ENCODE peak calls at places on chromosomes 12 and 14, in seven cellular contexts. O, J, P, H, T, R and C are unnamed samples.
A peak's percentile ranks its signal among the peaks of the same experiment; 100 is the strongest.

GRCh38 chr12:122080149-122081107 is 1.9 kb downstream of the MLXIP start:
- DNase-seq in J (no peak), R (peak; percentile 75), H (no peak), P (no peak), T (peak; percentile 90), O (no peak), C (peak; percentile 93)

GRCh38 chr12:88866881-88867280 is 286.6 kb upstream of the KITLG start:
- DNase-seq in R (no peak), T (no peak), H (no peak), P (no peak), O (no peak), J (no peak), C (no peak)

GRCh38 chr14:94707494-94707893 is 62.4 kb downstream of the GSC start:
- DNase-seq in H (peak; percentile 4), O (no peak), P (no peak), R (no peak), T (no peak), J (no peak), C (no peak)

GRCh38 chr12:3303410-3304136 is 187.4 kb upstream of the PRMT8 start:
- DNase-seq in T (no peak), P (peak; percentile 58), H (no peak), J (no peak), R (no peak), O (no peak), C (no peak)

GRCh38 chr12:105704788-105705187 is 374.3 kb downstream of the C12orf75 start:
- DNase-seq in T (no peak), J (no peak), R (peak; percentile 44), H (no peak), P (no peak), O (no peak), C (no peak)

GRCh38 chr12:130041983-130042812 is 120.1 kb upstream of the FZD10 start:
- DNase-seq in O (peak; percentile 46), T (no peak), H (no peak), P (peak; percentile 46), J (no peak), R (peak; percentile 17), C (no peak)

GRCh38 chr12:118103231-118103600 is 595 bp downstream of the VSIG10 start:
- DNase-seq in O (peak; percentile 13), P (no peak), J (no peak), R (peak; percentile 31), T (no peak), H (no peak), C (peak; percentile 66)

GRCh38 chr12:109263439-109263838 is 45.6 kb downstream of the FOXN4 start:
- DNase-seq in P (no peak), R (no peak), O (no peak), T (no peak), H (no peak), J (no peak), C (no peak)

GRCh38 chr14:87745507-87746118 is 247.4 kb downstream of the GALC start:
- DNase-seq in R (no peak), T (no peak), H (peak; percentile 22), J (no peak), O (no peak), P (no peak), C (no peak)

GRCh38 chr12:1773937-1774655 is 46.3 kb upstream of the LRTM2 start:
- DNase-seq in T (no peak), R (no peak), J (no peak), O (no peak), P (peak; percentile 58), H (no peak), C (no peak)

GRCh38 chr12:49043856-49044258 is 16.7 kb downstream of the KMT2D start:
- DNase-seq in T (no peak), R (peak; percentile 66), H (peak; percentile 70), O (peak; percentile 83), J (peak; percentile 84), P (no peak), C (peak; percentile 80)

GRCh38 chr12:120119395-120119973 is 2.9 kb upstream of the RAB35 start:
- DNase-seq in R (no peak), J (no peak), O (peak; percentile 45), P (no peak), T (no peak), H (peak; percentile 59), C (no peak)

GRCh38 chr12:60212159-60213000 is 616.6 kb downstream of the SLC16A7 start:
- DNase-seq in P (no peak), J (no peak), R (no peak), T (no peak), H (no peak), O (no peak), C (no peak)

GRCh38 chr14:39977198-39977597 is 545.0 kb upstream of the FBXO33 start:
- DNase-seq in J (no peak), H (no peak), P (no peak), R (no peak), T (no peak), O (no peak), C (no peak)

GRCh38 chr12:82746668-82747067 is 60.0 kb downstream of the TMTC2 start:
- DNase-seq in R (no peak), O (no peak), H (no peak), T (no peak), J (no peak), P (no peak), C (no peak)

GRCh38 chr12:63955831-63956685 is 111.6 kb downstream of the SRGAP1 start:
- DNase-seq in R (no peak), P (no peak), T (peak; percentile 71), J (no peak), H (no peak), O (no peak), C (peak; percentile 83)

GRCh38 chr12:94172973-94173372 is 24.6 kb downstream of the PLXNC1 start:
- DNase-seq in R (peak; percentile 31), J (no peak), P (no peak), O (no peak), H (no peak), T (no peak), C (no peak)

GRCh38 chr12:92543359-92543758 is 159.4 kb upstream of the PLEKHG7 start:
- DNase-seq in O (no peak), P (no peak), R (peak; percentile 29), T (no peak), H (no peak), J (no peak), C (no peak)

GRCh38 chr14:71142375-71143038 is 235.2 kb downstream of the PCNX1 start:
- DNase-seq in R (no peak), T (no peak), H (peak; percentile 51), O (no peak), J (no peak), P (no peak), C (no peak)

GRCh38 chr14:87898301-87898700 is 94.7 kb downstream of the GALC start:
- DNase-seq in R (no peak), H (no peak), J (no peak), O (no peak), P (no peak), T (no peak), C (no peak)

GRCh38 chr14:100246809-100247428 is 8.0 kb downstream of the YY1 start:
- DNase-seq in T (no peak), P (peak; percentile 11), O (no peak), H (peak; percentile 53), J (no peak), R (no peak), C (no peak)

GRCh38 chr14:104966261-104967143 is 11.7 kb downstream of the AHNAK2 start:
- DNase-seq in R (no peak), O (no peak), J (no peak), T (peak; percentile 69), P (no peak), H (no peak), C (no peak)

GRCh38 chr14:104143521-104144452 is 5.4 kb downstream of the KIF26A start:
- DNase-seq in T (peak; percentile 62), O (peak; percentile 5), P (no peak), R (no peak), J (no peak), H (no peak), C (peak; percentile 60)

GRCh38 chr12:68237523-68238070 is 12.0 kb upstream of the IL26 start:
- DNase-seq in T (no peak), P (no peak), R (no peak), H (no peak), O (no peak), J (no peak), C (no peak)

GRCh38 chr14:88929656-88930436 is 105.4 kb downstream of the TTC8 start:
- DNase-seq in R (no peak), H (no peak), T (no peak), O (no peak), P (no peak), J (no peak), C (no peak)

GRCh38 chr14:22560638-22561365 is 28.2 kb downstream of the DAD1 start:
- DNase-seq in R (no peak), H (no peak), P (no peak), J (no peak), O (no peak), T (no peak), C (no peak)

GRCh38 chr12:46260153-46260912 is 8.5 kb downstream of the SLC38A1 start:
- DNase-seq in H (no peak), T (no peak), O (no peak), P (no peak), J (no peak), R (no peak), C (no peak)

GRCh38 chr12:12153596-12153995 is 82.9 kb downstream of the BCL2L14 start:
- DNase-seq in P (peak; percentile 49), R (no peak), H (peak; percentile 5), J (no peak), O (no peak), T (no peak), C (no peak)

GRCh38 chr14:69261761-69262331 is 1.9 kb downstream of the GALNT16 start:
- DNase-seq in R (no peak), H (no peak), T (peak; percentile 65), P (no peak), O (no peak), J (no peak), C (no peak)

GRCh38 chr12:121932914-121933521 is 14.6 kb downstream of the CFAP251 start:
- DNase-seq in T (no peak), O (no peak), H (no peak), P (no peak), R (no peak), J (no peak), C (no peak)

GRCh38 chr12:31222620-31223222 is 103.2 kb downstream of the SINHCAF start:
- DNase-seq in T (no peak), R (no peak), P (no peak), J (no peak), O (no peak), H (peak; percentile 40), C (no peak)

GRCh38 chr12:12909995-12910391 is 18.6 kb downstream of the GPRC5A start:
- DNase-seq in P (no peak), O (no peak), H (peak; percentile 13), J (no peak), T (no peak), R (no peak), C (no peak)

GRCh38 chr12:98456583-98457573 is 58.5 kb upstream of the TMPO start:
- DNase-seq in T (peak; percentile 74), R (peak; percentile 28), H (no peak), P (no peak), O (peak; percentile 15), J (no peak), C (no peak)

GRCh38 chr14:67502867-67503266 is 14.3 kb upstream of the TMEM229B start:
- DNase-seq in T (no peak), J (no peak), P (no peak), O (no peak), R (no peak), H (no peak), C (no peak)